ENCODE peak calls at places on chromosomes 7 and 10, in eight cellular contexts. One of them, this sample, is unnamed.

GRCh38 chr10:34859170-34859569 is 44.1 kb upstream of the PARD3 start:
- DNase-seq in NCI-H1092: no peak
- DNase-seq in substantia nigra: no peak
- DNase-seq in mucosa of gallbladder: no peak
- DNase-seq in transverse colon: no peak
- DNase-seq in NAMALWA: no peak
- DNase-seq in stimulated activated CD8-positive, alpha-beta memory T cell treated with anti-CD3 and anti-CD28 coated beads, Interleukin-4, amount 100 ng/mL, for 24 hours: no peak
- DNase-seq in activated CD4-positive, alpha-beta T cell treated with anti-CD3 and anti-CD28 coated beads, Interleukin-2, amount 10 ng/mL, durations not matched to agents 7 days and 5 days: no peak
- DNase-seq in this sample: no peak

GRCh38 chr7:156148995-156149394 is 336.7 kb upstream of the SHH start:
- DNase-seq in NCI-H1092: no peak
- DNase-seq in substantia nigra: no peak
- DNase-seq in mucosa of gallbladder: no peak
- DNase-seq in transverse colon: no peak
- DNase-seq in NAMALWA: no peak
- DNase-seq in stimulated activated CD8-positive, alpha-beta memory T cell treated with anti-CD3 and anti-CD28 coated beads, Interleukin-4, amount 100 ng/mL, for 24 hours: no peak
- DNase-seq in activated CD4-positive, alpha-beta T cell treated with anti-CD3 and anti-CD28 coated beads, Interleukin-2, amount 10 ng/mL, durations not matched to agents 7 days and 5 days: no peak
- DNase-seq in this sample: no peak

GRCh38 chr7:79337722-79338121 is 115.7 kb downstream of the MAGI2 start:
- DNase-seq in NCI-H1092: no peak
- DNase-seq in substantia nigra: no peak
- DNase-seq in mucosa of gallbladder: no peak
- DNase-seq in transverse colon: no peak
- DNase-seq in NAMALWA: no peak
- DNase-seq in stimulated activated CD8-positive, alpha-beta memory T cell treated with anti-CD3 and anti-CD28 coated beads, Interleukin-4, amount 100 ng/mL, for 24 hours: no peak
- DNase-seq in activated CD4-positive, alpha-beta T cell treated with anti-CD3 and anti-CD28 coated beads, Interleukin-2, amount 10 ng/mL, durations not matched to agents 7 days and 5 days: no peak
- DNase-seq in this sample: peak

GRCh38 chr10:7258948-7259523 is 151.8 kb downstream of the SFMBT2 start:
- DNase-seq in NCI-H1092: no peak
- DNase-seq in substantia nigra: no peak
- DNase-seq in mucosa of gallbladder: peak
- DNase-seq in transverse colon: peak
- DNase-seq in NAMALWA: peak
- DNase-seq in stimulated activated CD8-positive, alpha-beta memory T cell treated with anti-CD3 and anti-CD28 coated beads, Interleukin-4, amount 100 ng/mL, for 24 hours: peak
- DNase-seq in activated CD4-positive, alpha-beta T cell treated with anti-CD3 and anti-CD28 coated beads, Interleukin-2, amount 10 ng/mL, durations not matched to agents 7 days and 5 days: peak
- DNase-seq in this sample: no peak

GRCh38 chr7:143382126-143382790 is 1.1 kb downstream of the ZYX start:
- DNase-seq in NCI-H1092: no peak
- DNase-seq in substantia nigra: no peak
- DNase-seq in mucosa of gallbladder: no peak
- DNase-seq in transverse colon: no peak
- DNase-seq in NAMALWA: no peak
- DNase-seq in stimulated activated CD8-positive, alpha-beta memory T cell treated with anti-CD3 and anti-CD28 coated beads, Interleukin-4, amount 100 ng/mL, for 24 hours: no peak
- DNase-seq in activated CD4-positive, alpha-beta T cell treated with anti-CD3 and anti-CD28 coated beads, Interleukin-2, amount 10 ng/mL, durations not matched to agents 7 days and 5 days: no peak
- DNase-seq in this sample: no peak

GRCh38 chr10:103812004-103812403 is 43.4 kb downstream of the SH3PXD2A start:
- DNase-seq in NCI-H1092: no peak
- DNase-seq in substantia nigra: no peak
- DNase-seq in mucosa of gallbladder: peak
- DNase-seq in transverse colon: peak
- DNase-seq in NAMALWA: no peak
- DNase-seq in stimulated activated CD8-positive, alpha-beta memory T cell treated with anti-CD3 and anti-CD28 coated beads, Interleukin-4, amount 100 ng/mL, for 24 hours: no peak
- DNase-seq in activated CD4-positive, alpha-beta T cell treated with anti-CD3 and anti-CD28 coated beads, Interleukin-2, amount 10 ng/mL, durations not matched to agents 7 days and 5 days: no peak
- DNase-seq in this sample: no peak

GRCh38 chr10:87675396-87676376 is 16.0 kb downstream of the PAPSS2 start:
- DNase-seq in NCI-H1092: no peak
- DNase-seq in substantia nigra: no peak
- DNase-seq in mucosa of gallbladder: no peak
- DNase-seq in transverse colon: no peak
- DNase-seq in NAMALWA: no peak
- DNase-seq in stimulated activated CD8-positive, alpha-beta memory T cell treated with anti-CD3 and anti-CD28 coated beads, Interleukin-4, amount 100 ng/mL, for 24 hours: no peak
- DNase-seq in activated CD4-positive, alpha-beta T cell treated with anti-CD3 and anti-CD28 coated beads, Interleukin-2, amount 10 ng/mL, durations not matched to agents 7 days and 5 days: no peak
- DNase-seq in this sample: no peak

GRCh38 chr10:79153753-79154152 is 85.0 kb downstream of the ZMIZ1 start:
- DNase-seq in NCI-H1092: no peak
- DNase-seq in substantia nigra: no peak
- DNase-seq in mucosa of gallbladder: no peak
- DNase-seq in transverse colon: no peak
- DNase-seq in NAMALWA: no peak
- DNase-seq in stimulated activated CD8-positive, alpha-beta memory T cell treated with anti-CD3 and anti-CD28 coated beads, Interleukin-4, amount 100 ng/mL, for 24 hours: no peak
- DNase-seq in activated CD4-positive, alpha-beta T cell treated with anti-CD3 and anti-CD28 coated beads, Interleukin-2, amount 10 ng/mL, durations not matched to agents 7 days and 5 days: no peak
- DNase-seq in this sample: no peak

GRCh38 chr10:27890971-27891370 is 107.9 kb downstream of the ODAD2 start:
- DNase-seq in NCI-H1092: no peak
- DNase-seq in substantia nigra: no peak
- DNase-seq in mucosa of gallbladder: no peak
- DNase-seq in transverse colon: no peak
- DNase-seq in NAMALWA: no peak
- DNase-seq in stimulated activated CD8-positive, alpha-beta memory T cell treated with anti-CD3 and anti-CD28 coated beads, Interleukin-4, amount 100 ng/mL, for 24 hours: no peak
- DNase-seq in activated CD4-positive, alpha-beta T cell treated with anti-CD3 and anti-CD28 coated beads, Interleukin-2, amount 10 ng/mL, durations not matched to agents 7 days and 5 days: no peak
- DNase-seq in this sample: no peak

GRCh38 chr10:61316866-61317265 is 136.3 kb downstream of the TMEM26 start:
- DNase-seq in NCI-H1092: no peak
- DNase-seq in substantia nigra: no peak
- DNase-seq in mucosa of gallbladder: no peak
- DNase-seq in transverse colon: no peak
- DNase-seq in NAMALWA: no peak
- DNase-seq in stimulated activated CD8-positive, alpha-beta memory T cell treated with anti-CD3 and anti-CD28 coated beads, Interleukin-4, amount 100 ng/mL, for 24 hours: no peak
- DNase-seq in activated CD4-positive, alpha-beta T cell treated with anti-CD3 and anti-CD28 coated beads, Interleukin-2, amount 10 ng/mL, durations not matched to agents 7 days and 5 days: no peak
- DNase-seq in this sample: no peak